ENCODE peak calls at places on chromosome 11, in seven cellular contexts. W is HFFc6, V is left ventricle myocardium inferior, B is left lung, S is kidney epithelial cell, Z is epithelial cell of esophagus, N is fibroblast of pulmonary artery. A is an unnamed sample.

GRCh38 chr11:32586576-32587190 is 3.1 kb downstream of the EIF3M start:
- DNase-seq in W (peak), V (no peak), B (no peak), S (no peak), Z (peak), N (peak), A (no peak)

GRCh38 chr11:65868907-65869306 is 3.7 kb downstream of the EFEMP2 start:
- DNase-seq in W (no peak), V (no peak), B (no peak), S (no peak), Z (no peak), N (no peak), A (no peak)

GRCh38 chr11:35303596-35304392 is 115.6 kb downstream of the SLC1A2 start:
- DNase-seq in W (peak), V (no peak), B (peak), S (no peak), Z (peak), N (peak), A (no peak)

GRCh38 chr11:77244277-77245014 is 57.0 kb downstream of the GDPD4 start:
- DNase-seq in W (peak), V (no peak), B (no peak), S (no peak), Z (peak), N (peak), A (no peak)

GRCh38 chr11:31940396-31941037 is 129.4 kb upstream of the PAX6 start:
- DNase-seq in W (peak), V (peak), B (no peak), S (no peak), Z (no peak), N (peak), A (no peak)

GRCh38 chr11:36342327-36342726 is 46.2 kb downstream of the PRR5L start:
- DNase-seq in W (no peak), V (no peak), B (no peak), S (no peak), Z (no peak), N (no peak), A (no peak)

GRCh38 chr11:132658696-132659095 is 873.6 kb downstream of the OPCML start:
- DNase-seq in W (no peak), V (no peak), B (no peak), S (no peak), Z (peak), N (no peak), A (no peak)

GRCh38 chr11:62851807-62852522 is 12.6 kb upstream of the WDR74 start:
- DNase-seq in W (no peak), V (no peak), B (no peak), S (no peak), Z (no peak), N (no peak), A (no peak)

GRCh38 chr11:85977751-85978160 is 91.1 kb downstream of the PICALM start:
- DNase-seq in W (no peak), V (no peak), B (no peak), S (no peak), Z (no peak), N (no peak), A (no peak)

GRCh38 chr11:58905141-58905715 is 34.1 kb upstream of the GLYATL1 start:
- DNase-seq in W (peak), V (peak), B (no peak), S (no peak), Z (peak), N (peak), A (peak)

GRCh38 chr11:118229274-118229847 is 4.5 kb upstream of the JAML start:
- DNase-seq in W (peak), V (no peak), B (no peak), S (no peak), Z (no peak), N (no peak), A (no peak)

GRCh38 chr11:131998020-131998419 is 627.6 kb downstream of the NTM start:
- DNase-seq in W (peak), V (no peak), B (no peak), S (no peak), Z (no peak), N (no peak), A (no peak)

GRCh38 chr11:41431784-41432183 is 27.7 kb downstream of the LRRC4C start:
- DNase-seq in W (no peak), V (no peak), B (no peak), S (no peak), Z (no peak), N (no peak), A (peak)

GRCh38 chr11:111370902-111371578 is 8.0 kb downstream of the POU2AF1 start:
- DNase-seq in W (no peak), V (no peak), B (no peak), S (no peak), Z (peak), N (no peak), A (no peak)

GRCh38 chr11:98100689-98101088 is 920.1 kb upstream of the CNTN5 start:
- DNase-seq in W (no peak), V (no peak), B (no peak), S (no peak), Z (no peak), N (no peak), A (no peak)

GRCh38 chr11:57566035-57566504 is 1.4 kb downstream of the UBE2L6 start:
- DNase-seq in W (peak), V (no peak), B (no peak), S (no peak), Z (peak), N (peak), A (no peak)

GRCh38 chr11:35015621-35016387 is 99.4 kb downstream of the PDHX start:
- DNase-seq in W (no peak), V (no peak), B (no peak), S (no peak), Z (no peak), N (no peak), A (no peak)

GRCh38 chr11:45754261-45754709 is 50.7 kb upstream of the SLC35C1 start:
- DNase-seq in W (no peak), V (peak), B (no peak), S (no peak), Z (no peak), N (peak), A (no peak)

GRCh38 chr11:2732940-2733628 is 33.3 kb upstream of the KCNQ1OT1 start:
- DNase-seq in W (no peak), V (no peak), B (no peak), S (no peak), Z (no peak), N (no peak), A (no peak)

GRCh38 chr11:83039566-83039965 is 32.1 kb downstream of the RAB30 start:
- DNase-seq in W (no peak), V (no peak), B (no peak), S (no peak), Z (no peak), N (peak), A (no peak)

GRCh38 chr11:107565219-107565937 is at the start of gene ALKBH8:
- DNase-seq in W (peak), V (peak), B (peak), S (no peak), Z (peak), N (peak), A (peak)

GRCh38 chr11:86070435-86071056 is 1.7 kb upstream of the PICALM start:
- DNase-seq in W (no peak), V (no peak), B (no peak), S (no peak), Z (no peak), N (no peak), A (no peak)

GRCh38 chr11:25441432-25441831 is 890.5 kb upstream of the ANO3 start:
- DNase-seq in W (no peak), V (no peak), B (no peak), S (no peak), Z (peak), N (peak), A (no peak)

GRCh38 chr11:79265756-79266322 is 175.0 kb downstream of the TENM4 start:
- DNase-seq in W (peak), V (no peak), B (no peak), S (no peak), Z (no peak), N (peak), A (no peak)

GRCh38 chr11:12889243-12889642 is 119.9 kb upstream of the RASSF10 start:
- DNase-seq in W (peak), V (peak), B (no peak), S (no peak), Z (peak), N (peak), A (no peak)

GRCh38 chr11:86988351-86988881 is 33.2 kb upstream of the FZD4 start:
- DNase-seq in W (no peak), V (no peak), B (no peak), S (no peak), Z (no peak), N (no peak), A (no peak)

GRCh38 chr11:3000032-3000961 is 8.2 kb upstream of the NAP1L4 start:
- DNase-seq in W (no peak), V (peak), B (peak), S (no peak), Z (peak), N (peak), A (no peak)

GRCh38 chr11:134330611-134331564 is 900 bp upstream of the GLB1L2 start:
- DNase-seq in W (no peak), V (no peak), B (no peak), S (no peak), Z (no peak), N (no peak), A (no peak)

GRCh38 chr11:132586801-132587200 is 945.5 kb downstream of the OPCML start:
- DNase-seq in W (peak), V (no peak), B (no peak), S (no peak), Z (no peak), N (peak), A (no peak)

GRCh38 chr11:82906236-82906635 is 4.7 kb downstream of the DDIAS start:
- DNase-seq in W (peak), V (no peak), B (no peak), S (no peak), Z (peak), N (peak), A (no peak)

GRCh38 chr11:78499971-78500370 is 74.7 kb downstream of the NARS2 start:
- DNase-seq in W (no peak), V (no peak), B (no peak), S (no peak), Z (peak), N (peak), A (no peak)

GRCh38 chr11:32210601-32211000 is 119.7 kb downstream of the RCN1 start:
- DNase-seq in W (peak), V (no peak), B (no peak), S (no peak), Z (peak), N (peak), A (no peak)

GRCh38 chr11:8263109-8263768 is 439 bp downstream of the LMO1 start:
- DNase-seq in W (no peak), V (no peak), B (no peak), S (no peak), Z (peak), N (no peak), A (no peak)

GRCh38 chr11:122721964-122722266 is 66.4 kb downstream of the UBASH3B start:
- DNase-seq in W (peak), V (no peak), B (no peak), S (no peak), Z (peak), N (peak), A (no peak)

GRCh38 chr11:3671334-3672254 is at the start of gene CHRNA10:
- DNase-seq in W (no peak), V (no peak), B (no peak), S (no peak), Z (no peak), N (no peak), A (no peak)

DNA sequence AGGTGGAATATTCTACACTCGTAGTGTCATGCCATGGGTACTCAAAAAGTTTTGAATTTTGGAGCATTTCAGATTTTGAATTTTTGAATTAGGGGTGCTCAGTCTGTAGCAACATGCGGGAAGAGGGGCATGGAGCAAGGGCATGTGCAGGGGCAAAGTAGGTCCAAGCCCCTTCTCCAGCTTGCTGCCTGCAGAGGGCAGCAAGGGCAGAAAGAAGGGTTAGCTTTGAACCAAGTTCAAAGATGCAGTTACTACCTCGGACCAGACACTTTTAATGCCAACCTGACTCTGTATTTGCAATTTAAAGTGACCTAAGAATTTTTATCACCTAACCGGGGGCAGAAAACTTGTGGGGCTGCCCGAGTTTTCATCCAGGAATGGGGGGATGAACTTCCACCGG is 68.2 kb downstream of the CD82 start:
- DNase-seq in W (no peak), V (no peak), B (no peak), S (no peak), Z (no peak), N (peak), A (no peak)
- TF ChIP-seq CTCF in W (peak), V (peak), B (no peak), S (peak), Z (no peak), N (peak), A (no peak)

GRCh38 chr11:119373059-119373875 is 8.2 kb downstream of the USP2 start:
- DNase-seq in W (no peak), V (no peak), B (no peak), S (no peak), Z (no peak), N (no peak), A (no peak)
- TF ChIP-seq CTCF in W (no peak), V (no peak), B (no peak), S (no peak), Z (no peak), N (no peak), A (no peak)

GRCh38 chr11:108664730-108665525 is at the start of gene DDX10:
- DNase-seq in W (peak), V (peak), B (peak), S (peak), Z (peak), N (peak), A (peak)
- TF ChIP-seq CTCF in W (peak), V (peak), B (no peak), S (peak), Z (no peak), N (peak), A (no peak)

DNA sequence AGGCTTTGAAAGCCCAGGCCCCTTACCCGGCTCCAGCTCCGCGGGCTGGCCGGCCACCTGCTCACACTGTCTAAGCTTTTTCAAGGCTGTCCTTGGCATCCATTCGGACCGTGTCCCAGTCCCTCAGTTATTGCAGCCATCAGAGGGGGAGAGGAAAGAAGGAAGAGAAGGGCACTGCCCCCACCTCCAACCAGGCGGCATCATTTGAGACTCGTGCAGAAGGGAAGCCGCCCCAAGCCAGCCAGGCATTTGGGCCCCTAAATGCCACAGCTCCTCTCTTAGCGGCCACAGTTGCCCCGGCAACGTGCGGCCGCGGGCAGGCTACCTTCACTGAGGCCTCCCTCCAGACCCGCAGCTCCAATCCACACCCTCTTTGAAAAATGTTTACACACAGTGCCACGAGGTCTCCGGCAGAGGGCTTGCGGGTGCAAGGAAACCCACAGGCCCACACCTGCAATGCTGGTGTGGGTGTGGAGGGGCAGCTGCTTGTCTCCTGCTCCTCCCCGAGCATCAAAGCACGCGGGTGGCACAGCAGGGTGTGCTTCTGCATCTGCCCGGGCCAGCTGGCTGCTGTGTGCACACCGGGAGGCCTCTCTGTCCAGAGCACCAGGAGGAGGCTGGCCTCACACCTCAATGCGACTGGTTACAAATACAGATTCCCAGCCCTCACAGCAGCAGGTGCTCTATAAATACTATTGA is 124.4 kb downstream of the CTTN start:
- DNase-seq in W (no peak), V (no peak), B (no peak), S (no peak), Z (no peak), N (no peak), A (peak)
- TF ChIP-seq CTCF in W (no peak), V (no peak), B (no peak), S (peak), Z (no peak), N (no peak), A (peak)

GRCh38 chr11:90288207-90288821 is 65.5 kb upstream of the CHORDC1 start:
- DNase-seq in W (peak), V (no peak), B (no peak), S (no peak), Z (peak), N (peak), A (no peak)
- TF ChIP-seq CTCF in W (peak), V (peak), B (peak), S (peak), Z (peak), N (peak), A (peak)

GRCh38 chr11:1228183-1228821 is 5.4 kb downstream of the MUC5B start:
- DNase-seq in W (no peak), V (no peak), B (no peak), S (no peak), Z (no peak), N (no peak), A (no peak)

GRCh38 chr11:1227551-1228182 is 4.8 kb downstream of the MUC5B start:
- DNase-seq in W (no peak), V (no peak), B (no peak), S (no peak), Z (no peak), N (no peak), A (no peak)

GRCh38 chr11:1225386-1226225 is 2.7 kb downstream of the MUC5B start:
- DNase-seq in W (no peak), V (peak), B (peak), S (no peak), Z (no peak), N (no peak), A (no peak)

GRCh38 chr11:1226226-1226961 is 3.5 kb downstream of the MUC5B start:
- DNase-seq in W (no peak), V (peak), B (peak), S (no peak), Z (no peak), N (no peak), A (no peak)

DNA sequence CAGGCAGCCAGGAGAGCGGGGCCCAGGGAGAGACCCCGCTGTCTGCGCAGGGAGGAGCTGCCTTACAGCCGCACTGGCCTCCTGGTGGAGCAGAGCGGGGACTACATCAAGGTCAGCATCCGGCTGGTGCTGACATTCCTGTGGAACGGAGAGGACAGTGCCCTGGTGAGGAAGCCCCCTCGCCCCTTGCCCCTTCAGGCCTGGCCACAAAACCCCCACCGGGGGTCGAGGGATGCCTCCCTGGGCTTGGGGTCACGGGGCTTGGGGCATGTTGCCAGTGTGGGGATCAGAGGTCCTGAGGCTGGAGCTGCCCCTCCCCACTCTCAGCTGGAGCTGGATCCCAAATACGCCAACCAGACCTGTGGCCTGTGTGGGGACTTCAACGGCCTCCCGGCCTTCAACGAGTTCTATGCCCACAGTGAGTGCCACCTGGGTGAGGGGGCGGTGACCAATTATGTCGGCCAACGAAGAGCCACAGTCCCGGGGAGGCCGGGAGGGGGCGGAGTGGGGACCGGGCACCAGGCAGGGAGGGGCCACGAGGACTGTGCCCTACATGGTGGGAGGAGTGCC is 4.2 kb downstream of the MUC5B start:
- DNase-seq in W (no peak), V (no peak), B (no peak), S (no peak), Z (no peak), N (peak), A (no peak)
- TF ChIP-seq CTCF in W (peak), V (no peak), B (no peak), S (peak), Z (no peak), N (peak), A (peak)